ENCODE peak calls at places on chromosomes 11 and 22, in four cellular contexts. U, O, S and G are unnamed samples.

GRCh38 chr22:39185601-39186012 is 33.1 kb upstream of the CBX7 start:
- DNase-seq in O (no peak), U (no peak), S (no peak), G (no peak)

GRCh38 chr11:69352715-69353325 is 58.9 kb downstream of the MYEOV start:
- DNase-seq in O (no peak), S (peak), U (peak), G (peak)

GRCh38 chr11:74472030-74472429 is 4.7 kb upstream of the KCNE3 start:
- DNase-seq in U (peak), O (no peak), S (no peak), G (no peak)

GRCh38 chr22:32469799-32470212 is 4.8 kb upstream of the FBXO7 start:
- DNase-seq in O (peak), S (peak), U (peak), G (peak)

GRCh38 chr11:47216141-47216798 is 1.5 kb downstream of the DDB2 start:
- DNase-seq in U (peak), S (peak), O (peak), G (peak)

GRCh38 chr22:19875061-19875530 is 20.4 kb upstream of the GNB1L start:
- DNase-seq in S (no peak), U (no peak), O (no peak), G (no peak)

GRCh38 chr11:118912742-118913410 is 12.8 kb downstream of the BCL9L start:
- DNase-seq in S (no peak), U (peak), O (no peak), G (no peak)

GRCh38 chr11:17790453-17790852 is 55.9 kb downstream of the KCNC1 start:
- DNase-seq in S (no peak), U (no peak), O (no peak), G (peak)

GRCh38 chr11:134312223-134312622 is 19.6 kb upstream of the GLB1L2 start:
- DNase-seq in O (no peak), U (no peak), S (no peak), G (no peak)

GRCh38 chr22:19571995-19572394 is 47.8 kb upstream of the CLDN5 start:
- DNase-seq in O (no peak), U (no peak), S (no peak), G (no peak)

GRCh38 chr11:5004429-5005274 is 10.0 kb downstream of the OR51L1 start:
- DNase-seq in S (peak), O (peak), U (peak), G (peak)

GRCh38 chr11:98300777-98301176 is 720.0 kb upstream of the CNTN5 start:
- DNase-seq in U (no peak), O (no peak), S (no peak), G (no peak)

GRCh38 chr11:34640050-34640971 is 19.4 kb downstream of the EHF start:
- DNase-seq in S (no peak), U (no peak), O (no peak), G (peak)

GRCh38 chr22:35392357-35392756 is 7.6 kb upstream of the MCM5 start:
- DNase-seq in U (no peak), O (no peak), S (no peak), G (no peak)

GRCh38 chr11:123195182-123196059 is at the start of gene CLMP:
- DNase-seq in O (peak), U (peak), S (no peak), G (no peak)

GRCh38 chr22:40410272-40410671 is 39.9 kb downstream of the SGSM3 start:
- DNase-seq in U (no peak), O (no peak), S (no peak), G (no peak)

GRCh38 chr11:47161134-47161854 is 15.4 kb downstream of the ARFGAP2 start:
- DNase-seq in S (no peak), O (peak), U (peak), G (peak)

GRCh38 chr11:2250041-2250440 is 20.3 kb downstream of the ASCL2 start:
- DNase-seq in U (no peak), S (no peak), O (no peak), G (no peak)

GRCh38 chr22:38180841-38181452 is 683 bp downstream of the PLA2G6 start:
- DNase-seq in S (no peak), O (no peak), U (no peak), G (no peak)

GRCh38 chr11:117820071-117820470 is 4.5 kb downstream of the FXYD2 start:
- DNase-seq in S (no peak), O (no peak), U (no peak), G (no peak)

GRCh38 chr11:126926376-126926791 is 74.2 kb downstream of the KIRREL3 start:
- DNase-seq in U (no peak), S (no peak), O (no peak), G (no peak)

GRCh38 chr22:37777122-37777687 is 30.5 kb upstream of the GCAT start:
- DNase-seq in U (peak), O (no peak), S (peak), G (no peak)

GRCh38 chr11:92735039-92735438 is 234.4 kb upstream of the MTNR1B start:
- DNase-seq in O (peak), U (peak), S (no peak), G (no peak)

GRCh38 chr11:70556884-70557741 is 158.8 kb downstream of the CTTN start:
- DNase-seq in S (peak), U (peak), O (no peak), G (peak)
- TF ChIP-seq MAX in S (peak), U (no peak), O (no peak), G (no peak)

DNA sequence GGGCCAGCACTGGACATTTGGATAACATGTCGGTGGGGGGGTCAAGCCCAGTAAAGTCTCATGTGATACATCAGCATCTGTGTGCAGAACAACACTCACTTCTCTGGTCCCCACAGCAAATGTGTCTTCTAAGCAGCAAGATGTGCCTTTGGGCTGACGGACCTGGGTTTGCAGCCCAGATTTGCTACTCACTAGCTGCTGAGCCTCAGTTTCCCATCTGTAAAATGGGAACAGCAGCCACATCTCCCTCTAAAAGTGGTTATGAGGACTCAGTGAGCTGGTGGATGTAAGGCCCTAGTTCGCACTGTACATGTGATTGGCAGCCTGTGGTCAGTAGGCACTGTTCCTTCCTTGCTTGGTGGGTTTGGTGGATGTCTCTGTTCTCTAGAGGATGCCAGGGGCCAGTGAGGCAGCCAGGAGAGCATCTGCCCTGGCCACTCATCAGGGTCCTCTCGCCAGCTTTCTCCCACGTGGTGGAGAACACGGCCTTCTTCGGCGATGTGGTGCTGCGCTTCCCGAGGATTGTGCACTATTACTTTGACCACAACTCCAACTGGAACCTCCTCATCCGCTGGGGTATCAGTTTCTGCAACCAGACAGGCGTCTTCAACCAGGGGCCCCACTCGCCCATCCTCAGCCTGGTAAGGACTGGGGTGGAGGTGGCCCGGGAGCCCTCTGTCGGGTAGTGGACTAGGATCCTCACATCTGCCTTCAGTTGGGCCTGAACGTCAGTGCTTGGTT is 12.5 kb downstream of the CCDC134 start:
- DNase-seq in S (no peak), O (no peak), U (no peak), G (no peak)
- TF ChIP-seq MAX in S (no peak), O (no peak), U (no peak), G (no peak)

DNA sequence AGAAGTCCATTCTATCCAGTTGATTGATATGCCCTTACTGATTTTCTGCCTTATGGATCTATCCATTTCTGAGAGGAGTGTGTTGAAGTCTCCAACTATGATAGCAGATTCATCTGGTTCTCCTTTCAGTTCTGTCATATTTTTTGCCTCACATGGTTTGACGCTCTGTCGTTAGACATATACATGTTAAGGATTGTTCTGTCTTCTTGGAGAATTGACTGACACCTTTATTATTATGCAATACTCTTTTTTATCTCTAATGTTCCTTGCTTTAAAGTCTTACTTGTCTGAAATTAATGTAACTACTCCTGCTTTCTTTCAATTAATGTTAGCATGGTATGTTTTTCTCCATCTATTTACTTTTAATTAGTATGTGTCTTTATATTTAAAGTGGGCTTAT is 12.1 kb upstream of the ARHGAP20 start:
- DNase-seq in U (no peak), S (no peak), O (no peak), G (no peak)
- TF ChIP-seq MAX in U (no peak), S (no peak), O (no peak), G (no peak)

GRCh38 chr22:49205401-49205800 is 622.3 kb downstream of the BRD1 start:
- DNase-seq in U (no peak), S (no peak), O (no peak), G (no peak)

GRCh38 chr22:49208003-49208402 is 619.7 kb downstream of the BRD1 start:
- DNase-seq in U (no peak), O (no peak), S (no peak), G (no peak)

GRCh38 chr22:49206281-49206680 is 621.4 kb downstream of the BRD1 start:
- DNase-seq in S (no peak), O (no peak), U (no peak), G (no peak)

GRCh38 chr22:49208768-49209252 is 618.9 kb downstream of the BRD1 start:
- DNase-seq in O (no peak), S (no peak), U (peak), G (no peak)

GRCh38 chr22:49207008-49207775 is 620.5 kb downstream of the BRD1 start:
- DNase-seq in S (no peak), U (no peak), O (no peak), G (no peak)
- TF ChIP-seq MAX in S (no peak), U (no peak), O (no peak), G (no peak)

GRCh38 chr11:66409226-66409625 is 11.6 kb upstream of the NPAS4 start:
- DNase-seq in O (no peak), U (no peak), S (no peak), G (no peak)

GRCh38 chr11:66412110-66412509 is 8.7 kb upstream of the NPAS4 start:
- DNase-seq in U (no peak), S (no peak), O (no peak), G (no peak)

GRCh38 chr11:66410191-66410590 is 10.6 kb upstream of the NPAS4 start:
- DNase-seq in U (no peak), S (no peak), O (no peak), G (no peak)

GRCh38 chr11:66413167-66413566 is 7.7 kb upstream of the NPAS4 start:
- DNase-seq in U (no peak), S (no peak), O (no peak), G (no peak)

DNA sequence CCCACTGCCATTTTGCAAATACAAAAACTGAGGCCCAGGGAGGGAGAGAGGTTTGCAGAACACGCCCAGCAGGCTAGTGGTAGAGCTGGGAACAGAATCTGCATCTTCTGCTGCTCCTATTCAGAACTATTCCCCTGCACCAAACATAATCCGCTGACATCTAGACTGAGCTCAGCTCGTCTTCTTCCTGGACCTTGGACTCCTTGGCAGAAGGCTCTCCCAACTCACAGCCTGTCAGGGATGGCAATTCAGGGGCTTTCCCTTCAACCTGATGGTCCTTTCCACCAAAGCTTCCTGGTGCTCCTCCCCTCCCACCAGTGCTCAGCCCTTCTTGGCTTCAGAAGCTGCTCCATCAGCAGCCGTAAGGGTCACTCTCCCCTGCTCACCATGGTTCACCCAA is 9.5 kb upstream of the NPAS4 start:
- DNase-seq in U (no peak), O (no peak), S (no peak), G (no peak)
- TF ChIP-seq MAX in U (no peak), O (no peak), S (no peak), G (no peak)

DNA sequence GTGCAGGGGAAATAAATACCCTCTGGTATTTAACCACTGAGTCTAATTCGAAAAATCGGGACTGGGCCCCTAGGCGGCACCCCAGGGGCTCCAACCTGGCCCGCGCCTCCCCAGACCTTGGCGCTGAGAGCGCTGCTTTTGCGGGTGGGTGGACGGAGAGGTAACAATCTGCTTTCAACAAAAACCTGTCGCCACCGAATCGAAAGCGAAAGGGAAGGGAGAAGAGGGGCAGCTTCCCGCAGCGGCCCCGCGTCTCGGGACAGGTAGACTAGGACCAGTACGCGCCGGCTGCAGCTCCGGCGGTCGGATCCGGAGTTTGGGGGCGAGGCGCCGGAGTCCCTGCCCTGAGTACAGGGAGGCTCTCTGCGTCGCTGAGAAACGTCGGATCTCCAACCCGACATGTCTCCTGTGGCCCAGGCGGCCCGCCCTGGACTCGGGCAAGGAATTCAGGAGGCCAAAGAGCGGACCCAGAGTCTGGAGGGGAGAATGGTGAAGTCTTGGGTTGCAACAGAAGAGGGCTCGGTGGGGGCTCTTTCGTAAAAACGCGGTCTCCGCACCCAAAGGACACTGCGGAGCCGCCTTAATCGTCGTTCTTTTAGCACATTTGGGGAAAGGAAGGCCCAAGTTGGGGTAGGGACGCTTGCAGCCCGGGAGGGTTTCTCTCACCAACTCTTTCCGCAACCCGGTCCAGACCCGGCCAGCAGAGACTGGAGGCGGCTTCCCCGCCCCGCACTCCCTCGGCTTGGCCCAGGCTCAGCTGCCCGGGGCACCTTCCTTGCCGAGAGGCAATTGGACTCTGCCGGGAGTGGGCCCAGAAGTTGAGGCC is 4.1 kb downstream of the ALX4 start:
- DNase-seq in S (no peak), O (peak), U (no peak), G (no peak)
- TF ChIP-seq MAX in S (no peak), O (no peak), U (no peak), G (no peak)

DNA sequence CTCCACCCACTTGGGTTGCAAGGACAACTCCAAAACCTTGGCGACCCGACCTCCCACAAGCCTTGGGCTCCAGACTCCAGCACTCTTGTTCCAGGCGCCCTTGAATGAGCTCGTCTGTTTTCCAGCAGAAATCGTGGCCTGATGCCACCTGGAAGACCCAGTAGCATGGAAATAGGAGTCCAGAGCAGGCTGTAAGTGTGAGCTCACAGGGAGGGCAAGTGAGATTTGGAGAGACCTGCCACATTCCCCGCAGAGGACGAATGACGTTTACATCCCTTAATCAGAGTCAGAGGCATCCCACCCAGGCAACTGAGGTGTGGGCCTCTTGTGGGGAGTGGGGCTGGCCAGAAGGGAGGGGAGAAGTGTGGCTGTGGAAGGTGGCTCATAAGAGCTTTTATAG is 71.9 kb downstream of the LDLRAD3 start:
- DNase-seq in U (no peak), O (no peak), S (no peak), G (no peak)
- TF ChIP-seq MAX in U (no peak), O (no peak), S (no peak), G (no peak)